ENCODE peak calls at places on chromosomes 11 and 22, in five cellular contexts. Z is BE2C, L is SK-N-SH, G is colonic mucosa, T is IMR-90. P is an unnamed sample.

GRCh38 chr11:34941688-34942087 is 25.3 kb downstream of the PDHX start:
- DNase-seq in L (no peak), T (no peak), Z (no peak), G (no peak), P (no peak)

GRCh38 chr11:69489031-69489745 is 7.7 kb downstream of the LINC01488 start:
- DNase-seq in Z (no peak), L (no peak), G (no peak), T (no peak), P (peak; percentile 15)

GRCh38 chr11:59062602-59063529 is 23.2 kb upstream of the GLYATL1B start:
- DNase-seq in T (no peak), G (no peak), Z (no peak), L (peak; percentile 8), P (no peak)

GRCh38 chr11:60756307-60757032 is at the start of gene MS4A15:
- DNase-seq in G (no peak), Z (no peak), T (no peak), L (peak; percentile 57), P (no peak)

GRCh38 chr11:88059326-88059725 is 115.9 kb downstream of the RAB38 start:
- DNase-seq in L (no peak), T (no peak), Z (no peak), G (no peak), P (no peak)

GRCh38 chr11:29251738-29252137 is 765.1 kb downstream of the KCNA4 start:
- DNase-seq in G (no peak), Z (no peak), T (no peak), L (no peak), P (no peak)

GRCh38 chr22:47406180-47406723 is 643.8 kb downstream of the TBC1D22A start:
- DNase-seq in L (no peak), G (no peak), T (no peak), Z (no peak), P (no peak)

GRCh38 chr22:37633082-37633692 is 6.3 kb upstream of the SH3BP1 start:
- DNase-seq in G (no peak), Z (no peak), L (no peak), T (no peak), P (peak; percentile 48)

GRCh38 chr11:86395061-86395551 is 20.4 kb downstream of the CCDC81 start:
- DNase-seq in Z (no peak), G (no peak), L (no peak), T (peak; percentile 34), P (no peak)

GRCh38 chr22:20128902-20129746 is 2.5 kb upstream of the ZDHHC8 start:
- DNase-seq in Z (peak; percentile 74), L (no peak), T (peak; percentile 23), G (peak; percentile 35), P (no peak)

GRCh38 chr11:31874631-31875191 is 63.6 kb upstream of the PAX6 start:
- DNase-seq in T (no peak), L (no peak), Z (no peak), G (no peak), P (no peak)

GRCh38 chr11:12884751-12885318 is 124.3 kb upstream of the RASSF10 start:
- DNase-seq in T (no peak), G (no peak), L (no peak), Z (no peak), P (no peak)

GRCh38 chr22:32987081-32987631 is 71.0 kb downstream of the SYN3 start:
- DNase-seq in T (no peak), L (no peak), G (no peak), Z (no peak), P (no peak)

GRCh38 chr22:44623771-44624510 is 78.1 kb upstream of the PRR5 start:
- DNase-seq in G (no peak), L (no peak), T (peak; percentile 22), Z (peak; percentile 57), P (no peak)
- TF ChIP-seq CTCF in G (no peak), L (no peak), T (peak; percentile 63), Z (peak; percentile 51), P (no peak)

GRCh38 chr11:8060801-8061554 is 20.0 kb upstream of the TUB start:
- DNase-seq in L (no peak), T (peak; percentile 94), G (no peak), Z (no peak), P (no peak)

GRCh38 chr11:8060146-8060719 is 20.8 kb upstream of the TUB start:
- DNase-seq in Z (no peak), T (no peak), L (no peak), G (no peak), P (no peak)

GRCh38 chr11:8059571-8060011 is 21.4 kb upstream of the TUB start:
- DNase-seq in L (no peak), Z (no peak), T (no peak), G (no peak), P (no peak)

GRCh38 chr11:8058216-8058615 is 22.8 kb upstream of the TUB start:
- DNase-seq in G (no peak), T (no peak), L (no peak), Z (no peak), P (no peak)

DNA sequence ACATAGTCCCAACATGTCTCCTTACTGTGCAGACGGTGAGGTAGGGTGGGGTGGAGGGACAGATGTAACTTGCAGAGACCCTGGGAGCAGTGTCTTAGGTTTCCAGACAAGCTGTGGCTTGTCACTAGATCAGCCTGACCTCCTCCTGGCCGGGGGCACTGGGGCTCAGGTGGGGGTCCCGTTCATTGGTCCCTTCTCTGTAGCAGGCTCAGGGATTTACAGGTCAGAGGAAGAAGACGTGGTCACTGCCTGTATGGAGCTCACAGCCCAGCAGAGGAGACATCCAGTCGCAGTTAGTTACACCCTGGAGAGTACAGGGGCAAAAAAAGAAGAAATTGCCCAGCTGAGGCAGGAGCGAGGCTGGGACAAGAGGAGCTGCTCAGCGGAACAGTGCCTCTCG is 22.0 kb upstream of the TUB start:
- DNase-seq in L (no peak), G (no peak), Z (no peak), T (no peak), P (no peak)
- H3K4me1 ChIP-seq in L (peaks cover 53% of the 10 kb centered on the region), G (no peaks in the 10 kb centered on the region), Z (no peaks in the 10 kb centered on the region), T (peaks cover 10% of the 10 kb centered on the region), P (peaks cover 3% of the 10 kb centered on the region)

DNA sequence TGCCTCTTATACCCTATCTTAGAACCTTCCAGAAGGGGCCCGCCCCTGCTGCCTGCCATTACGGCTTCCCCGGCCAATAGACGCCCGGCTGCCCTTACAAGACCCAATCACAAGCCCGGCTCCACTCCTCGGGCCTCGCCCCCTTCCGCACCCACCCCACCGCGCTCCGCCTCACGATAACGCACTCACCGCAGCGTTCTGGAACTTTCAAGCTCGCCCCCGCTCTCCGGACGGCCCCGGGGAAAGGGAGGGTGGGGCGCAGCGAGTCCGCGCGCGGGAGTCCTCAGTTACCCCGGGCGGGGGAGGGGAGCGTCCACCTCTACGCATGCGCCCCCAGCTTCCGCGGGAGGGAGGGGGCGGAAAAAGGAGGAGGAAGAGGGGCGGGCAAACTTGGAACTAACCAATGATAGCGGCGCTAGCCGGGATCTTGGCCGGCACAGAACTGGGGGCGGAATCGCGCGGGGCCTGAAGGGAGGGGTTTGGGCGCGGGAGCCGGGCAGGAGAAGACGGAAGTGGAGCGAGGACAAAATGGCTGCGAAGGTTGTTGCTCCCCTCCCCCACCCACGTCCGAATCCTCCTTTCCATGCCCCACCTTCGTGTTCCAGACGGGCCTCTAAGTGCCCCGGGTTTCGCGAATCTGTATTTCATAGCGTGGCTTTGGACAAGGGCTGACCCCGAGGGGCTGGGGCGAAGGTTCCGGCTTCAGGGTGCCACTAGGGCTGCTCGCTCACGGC is 389 bp upstream of the HSPA8 start:
- DNase-seq in L (peak; percentile 94), Z (peak; percentile 99), G (peak; percentile 98), T (peak; percentile 100), P (peak; percentile 98)
- TF ChIP-seq CTCF in L (no peak), Z (no peak), G (no peak), T (no peak), P (no peak)

DNA sequence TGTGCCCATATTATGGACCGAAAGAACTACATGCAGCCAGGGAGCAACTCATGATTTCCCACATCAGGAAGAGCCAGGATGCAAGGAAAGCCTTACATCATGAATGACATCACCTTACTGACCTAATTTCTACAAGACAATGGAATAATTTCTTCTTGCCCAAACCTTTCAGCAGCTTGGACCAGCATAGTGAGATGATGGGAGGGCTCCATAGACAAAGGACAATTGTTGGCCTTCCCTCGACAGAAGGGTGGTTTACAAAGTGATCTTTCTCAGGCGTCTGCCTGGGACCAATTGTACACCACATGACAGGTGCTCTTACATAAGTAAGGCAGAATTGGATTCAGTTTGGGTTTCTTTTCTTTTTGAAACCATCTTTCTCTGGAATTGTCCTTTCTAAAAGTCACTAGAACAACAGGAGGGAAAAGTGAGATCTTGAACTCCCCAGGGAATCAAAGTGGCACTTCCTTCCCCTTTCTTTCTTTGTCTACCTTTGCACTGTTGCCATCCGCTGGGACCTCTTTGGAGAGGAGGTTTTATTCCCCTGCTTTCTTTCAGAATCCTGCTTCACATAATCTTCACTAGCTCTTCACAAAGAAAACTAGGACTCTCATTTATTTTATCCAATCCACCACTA is 51.7 kb upstream of the PAK1 start:
- DNase-seq in Z (no peak), T (peak; percentile 10), L (no peak), G (no peak), P (no peak)
- H3K4me1 ChIP-seq in Z (peaks cover 4% of the 10 kb centered on the region), T (no peaks in the 10 kb centered on the region), L (peaks cover 2% of the 10 kb centered on the region), G (no peaks in the 10 kb centered on the region), P (no peaks in the 10 kb centered on the region)

GRCh38 chr11:33590471-33590870 is 110.2 kb downstream of the C11orf91 start:
- DNase-seq in Z (no peak), G (no peak), T (no peak), L (no peak), P (no peak)
- TF ChIP-seq CTCF in Z (no peak), G (no peak), T (no peak), L (no peak), P (no peak)

DNA sequence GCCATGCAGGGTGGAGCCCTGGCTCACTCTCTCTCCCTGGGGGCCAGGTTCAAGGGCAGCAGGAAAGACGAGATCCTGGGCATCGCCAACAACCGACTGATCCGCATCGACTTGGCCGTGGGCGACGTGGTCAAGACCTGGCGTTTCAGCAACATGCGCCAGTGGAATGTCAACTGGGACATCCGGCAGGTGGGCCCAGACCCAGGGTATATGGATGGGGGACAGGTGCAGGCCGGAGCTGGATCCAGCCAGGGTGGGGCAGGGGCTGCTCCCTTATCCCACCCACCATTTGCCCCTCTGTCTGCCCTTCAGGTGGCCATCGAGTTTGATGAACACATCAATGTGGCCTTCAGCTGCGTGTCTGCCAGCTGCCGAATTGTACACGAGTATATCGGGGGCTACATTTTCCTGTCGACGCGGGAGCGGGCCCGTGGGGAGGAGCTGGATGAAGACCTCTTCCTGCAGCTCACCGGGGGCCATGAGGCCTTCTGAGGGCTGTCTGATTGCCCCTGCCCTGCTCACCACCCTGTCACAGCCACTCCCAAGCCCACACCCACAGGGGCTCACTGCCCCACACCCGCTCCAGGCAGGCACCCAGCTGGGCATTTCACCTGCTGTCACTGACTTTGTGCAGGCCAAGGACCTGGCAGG is 2.9 kb downstream of the TRPT1 start:
- DNase-seq in T (no peak), L (no peak), G (peak; percentile 40), Z (peak; percentile 58), P (peak; percentile 67)
- H3K4me1 ChIP-seq in T (peaks cover 14% of the 10 kb centered on the region), L (peaks cover 37% of the 10 kb centered on the region), G (peaks cover 15% of the 10 kb centered on the region), Z (peaks cover 8% of the 10 kb centered on the region), P (peaks cover 24% of the 10 kb centered on the region)